ENCODE peak calls at places on chromosomes 2 and 18, in eight cellular contexts. V, J, G, Q, Y, M, T and N are unnamed samples.

GRCh38 chr2:50344509-50345106 is 687.3 kb downstream of the NRXN1 start:
- DNase-seq in V (no peak), J (no peak), G (no peak), Q (no peak), Y (no peak), M (no peak), T (no peak), N (no peak)

GRCh38 chr2:10382313-10383061 is 65.6 kb downstream of the ODC1 start:
- DNase-seq in V (peak), J (no peak), G (no peak), Q (no peak), Y (no peak), M (peak), T (no peak), N (no peak)

GRCh38 chr2:68839260-68839833 is 31.9 kb downstream of the BMP10 start:
- DNase-seq in V (no peak), J (no peak), G (no peak), Q (peak), Y (no peak), M (no peak), T (peak), N (peak)

GRCh38 chr2:222861411-222862067 is 703 bp downstream of the ACSL3 start:
- DNase-seq in V (peak), J (peak), G (no peak), Q (no peak), Y (no peak), M (no peak), T (peak), N (no peak)

GRCh38 chr18:3062798-3063563 is 50.0 kb upstream of the LPIN2 start:
- DNase-seq in V (peak), J (no peak), G (peak), Q (peak), Y (peak), M (no peak), T (peak), N (peak)

GRCh38 chr2:94987074-94988020 is 38.2 kb upstream of the MAL start:
- DNase-seq in V (no peak), J (no peak), G (no peak), Q (no peak), Y (no peak), M (no peak), T (no peak), N (no peak)

GRCh38 chr18:6069103-6069502 is 173.8 kb upstream of the TMEM200C start:
- DNase-seq in V (no peak), J (no peak), G (no peak), Q (no peak), Y (no peak), M (peak), T (no peak), N (no peak)

GRCh38 chr2:37324536-37324785 is 172 bp downstream of the PRKD3 start:
- DNase-seq in V (peak), J (no peak), G (no peak), Q (peak), Y (no peak), M (no peak), T (peak), N (no peak)

GRCh38 chr2:180578441-180578840 is 402.0 kb upstream of the UBE2E3 start:
- DNase-seq in V (no peak), J (no peak), G (no peak), Q (no peak), Y (no peak), M (no peak), T (no peak), N (no peak)

GRCh38 chr2:221914334-221914733 is 342.2 kb upstream of the EPHA4 start:
- DNase-seq in V (no peak), J (no peak), G (no peak), Q (no peak), Y (no peak), M (no peak), T (no peak), N (no peak)

GRCh38 chr18:79509536-79509930 is 113.8 kb downstream of the NFATC1 start:
- DNase-seq in V (peak), J (no peak), G (no peak), Q (no peak), Y (no peak), M (no peak), T (no peak), N (no peak)

GRCh38 chr18:77178559-77178958 is 46.0 kb upstream of the MBP start:
- DNase-seq in V (peak), J (no peak), G (no peak), Q (no peak), Y (no peak), M (no peak), T (no peak), N (no peak)

GRCh38 chr2:24359701-24360049 is 661 bp downstream of the ITSN2 start:
- DNase-seq in V (peak), J (peak), G (peak), Q (peak), Y (no peak), M (no peak), T (peak), N (no peak)

GRCh38 chr2:9686061-9686460 is 55.3 kb upstream of the YWHAQ start:
- DNase-seq in V (no peak), J (no peak), G (no peak), Q (no peak), Y (no peak), M (no peak), T (no peak), N (no peak)

GRCh38 chr18:46073474-46074331 is 1.6 kb upstream of the PSTPIP2 start:
- DNase-seq in V (no peak), J (no peak), G (peak), Q (peak), Y (peak), M (no peak), T (peak), N (no peak)

GRCh38 chr2:12957251-12957650 is 240.5 kb downstream of the TRIB2 start:
- DNase-seq in V (no peak), J (no peak), G (no peak), Q (no peak), Y (no peak), M (no peak), T (no peak), N (no peak)